ENCODE peak calls at places on chromosomes 16 and 17, in seven cellular contexts. M, Z, S, P, F, C and K are unnamed samples.

GRCh38 chr16:89565506-89566372 is 5.3 kb downstream of the RPL13 start:
- DNase-seq in Z (no peak), M (peak), C (peak), S (peak), P (peak), F (peak), K (peak)

GRCh38 chr16:68365167-68365817 is 54.5 kb downstream of the PRMT7 start:
- DNase-seq in C (no peak), P (no peak), M (peak), S (no peak), Z (no peak), F (no peak), K (peak)

GRCh38 chr17:38511126-38512108 is 83.2 kb downstream of the ARHGAP23 start:
- DNase-seq in S (no peak), P (no peak), C (no peak), Z (no peak), M (no peak), F (no peak), K (no peak)

GRCh38 chr16:68289621-68290329 is 21.0 kb downstream of the SLC7A6OS start:
- DNase-seq in F (no peak), M (no peak), C (no peak), Z (no peak), S (no peak), P (no peak), K (no peak)

GRCh38 chr16:31472559-31473203 is 729 bp downstream of the TGFB1I1 start:
- DNase-seq in C (peak), F (peak), P (peak), M (peak), Z (peak), S (peak), K (peak)

GRCh38 chr16:9092282-9092962 is 978 bp downstream of the HAPSTR1 start:
- DNase-seq in S (no peak), F (peak), P (no peak), M (peak), Z (no peak), C (peak), K (peak)

GRCh38 chr17:79647456-79647915 is 36.6 kb upstream of the RBFOX3 start:
- DNase-seq in C (peak), F (no peak), S (peak), P (no peak), M (no peak), Z (no peak), K (no peak)

GRCh38 chr16:69048328-69049120 is 56.9 kb upstream of the HAS3 start:
- DNase-seq in S (no peak), F (no peak), C (no peak), P (no peak), Z (no peak), M (no peak), K (no peak)

GRCh38 chr17:1484586-1485310 is 7.7 kb downstream of the MYO1C start:
- DNase-seq in M (peak), C (peak), P (peak), F (peak), S (peak), Z (no peak), K (peak)

GRCh38 chr17:73581379-73581778 is 62.9 kb downstream of the SDK2 start:
- DNase-seq in M (no peak), S (no peak), P (no peak), F (no peak), Z (no peak), C (no peak), K (no peak)

GRCh38 chr17:76356803-76357456 is 3.2 kb upstream of the PRPSAP1 start:
- DNase-seq in Z (no peak), F (no peak), S (no peak), C (no peak), P (no peak), M (no peak), K (no peak)

GRCh38 chr16:68800257-68800875 is 43.0 kb upstream of the TANGO6 start:
- DNase-seq in S (peak), P (peak), F (peak), Z (peak), M (no peak), C (peak), K (peak)

GRCh38 chr17:67198131-67198530 is 46.9 kb downstream of the HELZ start:
- DNase-seq in P (no peak), Z (no peak), S (no peak), M (no peak), F (no peak), C (no peak), K (no peak)

GRCh38 chr16:82182237-82183003 is 12.4 kb upstream of the MPHOSPH6 start:
- DNase-seq in S (no peak), P (no peak), C (no peak), M (no peak), Z (no peak), F (no peak), K (no peak)

GRCh38 chr16:85785927-85786326 is 13.4 kb downstream of the EMC8 start:
- DNase-seq in C (no peak), P (no peak), S (no peak), F (no peak), Z (no peak), M (no peak), K (no peak)

GRCh38 chr16:20849587-20850390 is 43.5 kb downstream of the REXO5 start:
- DNase-seq in M (peak), C (peak), P (peak), S (peak), Z (peak), F (peak), K (peak)

GRCh38 chr17:75404739-75405364 is 626 bp downstream of the GRB2 start:
- DNase-seq in S (peak), M (peak), P (peak), F (peak), C (peak), Z (no peak), K (peak)

GRCh38 chr17:77613627-77614026 is 344.9 kb upstream of the TNRC6C start:
- DNase-seq in S (no peak), M (no peak), P (no peak), Z (no peak), C (peak), F (no peak), K (no peak)

GRCh38 chr17:50219345-50219744 is 17.9 kb upstream of the COL1A1 start:
- DNase-seq in P (peak), C (no peak), F (no peak), M (no peak), Z (no peak), S (no peak), K (no peak)

DNA sequence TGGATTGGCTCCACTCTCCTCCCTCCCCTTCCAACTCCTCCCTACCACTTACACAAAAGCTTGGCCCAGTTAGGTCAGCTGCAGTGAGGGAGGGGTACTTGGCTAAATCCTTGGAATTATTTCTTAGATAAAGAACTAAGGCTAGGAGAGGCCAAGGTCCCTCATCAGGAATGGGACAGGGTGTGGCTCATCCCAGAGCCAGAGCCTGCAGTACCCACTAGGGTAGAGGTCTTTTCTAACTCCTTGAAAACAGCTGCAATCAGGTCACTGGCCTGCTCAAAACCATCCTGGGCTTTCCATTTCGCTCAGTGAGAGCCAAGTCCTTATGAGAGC is 1.9 kb upstream of the SLC46A1 start:
- DNase-seq in S (no peak), F (no peak), M (no peak), Z (no peak), P (no peak), C (no peak), K (no peak)
- H3K27ac ChIP-seq in S (peak), F (no peak), M (no peak), Z (no peak), P (no peak), C (no peak), K (no peak)

GRCh38 chr17:16415031-16415924 is at the start of gene TRPV2:
- DNase-seq in Z (no peak), S (no peak), P (peak), C (peak), M (peak), F (peak), K (peak)
- TF ChIP-seq POLR2A in Z (no peak), S (no peak), P (no peak), C (no peak), M (no peak), F (peak), K (no peak)

DNA sequence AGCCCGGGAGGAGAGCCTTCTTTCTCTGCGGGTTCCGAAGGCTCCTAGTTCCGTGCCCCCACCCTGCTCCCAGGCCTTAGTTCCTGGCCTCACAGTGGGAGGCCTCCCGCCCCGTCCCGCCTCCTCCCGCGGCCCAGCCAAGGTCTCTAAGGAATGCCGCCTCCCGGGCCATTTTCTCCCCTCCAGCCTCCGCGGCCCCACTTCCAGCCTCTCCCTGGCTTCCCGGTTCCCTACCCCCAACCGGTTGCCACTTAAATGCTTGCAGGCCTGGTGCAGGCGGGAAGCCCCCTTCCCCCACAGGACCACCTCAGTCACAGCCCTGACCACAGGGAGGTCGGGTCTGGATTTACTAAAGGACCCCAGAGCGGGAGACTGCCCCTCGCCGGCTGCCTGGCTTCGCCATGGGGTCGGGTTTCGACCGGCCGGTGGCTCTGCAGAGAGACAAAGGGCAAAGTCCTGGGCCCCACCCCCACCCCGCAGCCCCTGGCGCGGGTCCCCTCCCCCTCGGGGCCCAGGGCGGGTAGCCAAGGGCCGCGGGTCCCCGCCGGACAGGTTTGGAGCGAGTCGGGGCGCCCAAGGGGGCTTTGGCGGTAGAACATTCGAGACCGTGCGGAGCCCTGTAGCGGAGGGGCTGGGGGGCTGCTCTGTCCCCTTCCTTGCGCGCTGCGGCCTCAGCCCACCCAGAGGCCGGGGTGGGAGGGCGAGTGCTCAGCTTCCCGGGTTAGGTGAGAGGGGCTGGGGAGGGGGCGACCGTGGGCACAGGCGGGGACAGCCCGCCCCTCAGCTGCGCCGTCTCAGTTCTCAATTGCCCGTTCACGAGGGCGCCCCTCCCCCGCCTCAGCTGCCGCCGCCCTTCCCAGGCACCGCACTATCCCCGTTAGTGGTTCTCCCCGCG is 16.4 kb downstream of the IGF2BP1 start:
- DNase-seq in F (no peak), C (no peak), P (no peak), M (no peak), S (no peak), Z (no peak), K (no peak)
- H3K4me3 ChIP-seq in F (no peak), C (no peak), P (peak), M (peak), S (no peak), Z (no peak), K (no peak)

GRCh38 chr17:20068445-20068844 is 59.3 kb downstream of the SPECC1 start:
- DNase-seq in Z (no peak), M (no peak), F (no peak), P (no peak), S (no peak), C (no peak), K (no peak)

GRCh38 chr17:20066253-20066652 is 57.1 kb downstream of the SPECC1 start:
- DNase-seq in M (no peak), C (peak), F (peak), P (peak), Z (peak), S (no peak), K (peak)

GRCh38 chr17:20059728-20060188 is 50.6 kb downstream of the SPECC1 start:
- DNase-seq in C (no peak), M (no peak), S (no peak), Z (no peak), P (peak), F (no peak), K (no peak)

GRCh38 chr17:20063665-20064648 is 54.8 kb downstream of the SPECC1 start:
- DNase-seq in S (peak), F (peak), M (peak), Z (peak), C (peak), P (peak), K (peak)
- H3K27ac ChIP-seq in S (peak), F (peak), M (no peak), Z (peak), C (peak), P (peak), K (peak)

DNA sequence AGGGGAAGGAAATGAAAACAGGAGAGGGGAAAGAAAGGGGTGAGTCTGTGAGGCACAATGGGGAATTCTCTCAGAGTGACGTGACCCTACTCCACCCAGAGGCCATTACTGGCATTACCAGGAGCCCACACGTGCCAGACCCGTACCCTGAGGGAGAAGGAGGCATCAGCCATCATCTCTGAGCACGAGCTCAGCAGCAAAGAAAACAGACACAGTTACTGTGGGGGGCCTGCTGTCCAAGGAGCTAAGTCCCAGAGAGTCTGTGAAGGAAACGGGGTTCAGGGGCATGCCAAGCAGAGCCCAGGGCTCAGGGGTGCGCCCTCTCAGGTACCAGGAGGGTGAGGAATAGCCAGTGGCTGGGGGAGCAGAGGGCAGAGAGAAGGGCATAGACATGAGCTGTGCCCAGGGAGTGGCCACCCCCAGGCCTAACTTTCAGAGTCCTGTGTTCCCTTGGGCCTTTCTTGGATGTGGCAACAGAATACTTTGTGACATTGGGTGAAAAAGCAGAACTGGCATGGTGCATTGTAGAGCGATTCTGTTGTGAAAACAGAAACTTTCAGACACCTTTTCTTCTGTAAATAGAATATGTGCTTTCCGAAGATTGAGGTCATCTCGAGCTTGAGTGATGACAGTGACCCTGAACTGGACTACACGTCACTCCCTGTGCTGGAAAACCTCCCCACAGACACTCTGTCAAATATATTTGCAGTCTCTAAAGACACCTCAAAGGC is 11.3 kb downstream of the TAF1C start:
- DNase-seq in P (peak), Z (peak), F (peak), M (no peak), S (peak), C (peak), K (peak)
- TF ChIP-seq POLR2A in P (no peak), Z (no peak), F (no peak), M (no peak), S (no peak), C (no peak), K (no peak)

GRCh38 chr16:66592814-66593213 is 11.7 kb upstream of the CMTM3 start:
- DNase-seq in M (no peak), S (no peak), C (no peak), P (no peak), F (no peak), Z (no peak), K (no peak)
- H3K4me3 ChIP-seq in M (no peak), S (no peak), C (no peak), P (no peak), F (no peak), Z (no peak), K (no peak)

DNA sequence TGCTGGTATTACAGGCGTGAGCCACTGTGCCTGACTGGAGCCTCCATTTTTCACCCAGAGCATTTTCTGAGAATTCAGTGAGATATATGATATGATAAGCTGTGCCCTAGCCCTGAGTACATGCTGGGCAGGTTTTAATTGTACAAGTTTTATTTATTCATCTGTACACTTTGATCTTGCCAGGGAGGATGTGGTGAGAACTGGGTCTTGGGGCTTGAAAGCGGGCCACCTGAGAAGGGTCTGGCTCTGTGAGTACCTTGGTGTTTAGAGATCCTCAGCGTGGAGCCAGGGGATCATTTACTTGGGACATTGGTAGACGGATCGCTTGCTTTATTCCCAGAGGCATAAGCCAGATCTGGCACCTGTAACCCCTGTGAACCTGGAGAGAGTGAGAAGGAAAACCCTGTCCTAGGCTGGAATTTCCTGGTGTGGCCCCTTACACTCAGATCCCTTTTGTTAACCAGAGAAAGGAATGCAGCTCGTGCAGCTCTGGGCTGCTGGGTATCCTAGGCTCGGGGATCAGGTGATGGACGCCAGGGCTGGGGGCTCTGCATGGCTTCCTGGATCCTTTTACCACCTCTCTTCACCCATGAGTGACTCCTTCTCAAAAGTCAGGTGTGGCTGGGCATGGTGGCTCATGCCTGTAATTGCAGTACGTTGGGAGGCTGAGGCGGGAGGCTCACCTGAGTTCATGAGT is 91.9 kb downstream of the ABCC1 start:
- DNase-seq in F (no peak), Z (no peak), P (no peak), M (no peak), C (peak), S (no peak), K (no peak)
- H3K27ac ChIP-seq in F (no peak), Z (no peak), P (peak), M (no peak), C (peak), S (no peak), K (no peak)

GRCh38 chr16:80656731-80657150 is 115.9 kb downstream of the DYNLRB2 start:
- DNase-seq in P (no peak), M (no peak), F (no peak), Z (no peak), S (no peak), C (no peak), K (no peak)
- TF ChIP-seq POLR2A in P (no peak), M (no peak), F (no peak), Z (no peak), S (no peak), C (no peak), K (no peak)